ENCODE peak calls at places on chromosomes 16 and 17, in four cellular contexts. U, H, I and G are unnamed samples.

GRCh38 chr16:28537964-28538732 is 626 bp downstream of the NUPR1 start:
- DNase-seq in U (no peak), H (no peak), I (no peak), G (no peak)

GRCh38 chr16:280005-280421 is 378 bp upstream of the ARHGDIG start:
- DNase-seq in U (no peak), H (peak; percentile 52), I (no peak), G (no peak)

GRCh38 chr17:73592531-73592961 is 51.7 kb downstream of the SDK2 start:
- DNase-seq in U (no peak), H (no peak), I (no peak), G (no peak)

GRCh38 chr17:66165537-66166123 is 26.3 kb downstream of the CEP112 start:
- DNase-seq in U (peak; percentile 35), H (peak; percentile 54), I (peak; percentile 55), G (peak; percentile 84)

GRCh38 chr16:14564323-14564722 is 65.7 kb downstream of the PARN start:
- DNase-seq in U (no peak), H (no peak), I (no peak), G (no peak)

GRCh38 chr16:6031567-6031966 is 934.0 kb upstream of the EEF2KMT start:
- DNase-seq in U (no peak), H (no peak), I (no peak), G (no peak)

GRCh38 chr16:51328708-51329107 is 177.6 kb upstream of the SALL1 start:
- DNase-seq in U (no peak), H (peak; percentile 13), I (no peak), G (no peak)

GRCh38 chr17:82339634-82340580 is 6.3 kb upstream of the SECTM1 start:
- DNase-seq in U (no peak), H (no peak), I (no peak), G (no peak)

GRCh38 chr17:38749222-38750043 is 1.3 kb upstream of the PCGF2 start:
- DNase-seq in U (no peak), H (peak; percentile 83), I (peak; percentile 85), G (peak; percentile 68)

GRCh38 chr17:38746893-38747384 is 1.2 kb downstream of the PCGF2 start:
- DNase-seq in U (no peak), H (no peak), I (no peak), G (no peak)

GRCh38 chr17:38746004-38746892 is 1.9 kb downstream of the PCGF2 start:
- DNase-seq in U (no peak), H (no peak), I (no peak), G (no peak)

GRCh38 chr17:38748329-38749221 is at the start of gene PCGF2:
- DNase-seq in U (no peak), H (peak; percentile 95), I (peak; percentile 92), G (peak; percentile 88)

GRCh38 chr17:38747385-38748328 is 479 bp downstream of the PCGF2 start:
- DNase-seq in U (no peak), H (peak; percentile 61), I (peak; percentile 58), G (no peak)
- TF ChIP-seq CTCF in U (no peak), H (no peak), I (peak; percentile 16), G (no peak)

GRCh38 chr16:57242650-57243049 is 2.4 kb upstream of the ARL2BP start:
- DNase-seq in U (no peak), H (no peak), I (no peak), G (no peak)

GRCh38 chr16:57245472-57246113 is 534 bp downstream of the ARL2BP start:
- DNase-seq in U (no peak), H (peak; percentile 28), I (peak; percentile 70), G (peak; percentile 20)

GRCh38 chr16:57240872-57241271 is 4.2 kb upstream of the ARL2BP start:
- DNase-seq in U (no peak), H (no peak), I (no peak), G (no peak)

GRCh38 chr16:57244767-57245471 is at the start of gene ARL2BP:
- DNase-seq in U (peak; percentile 85), H (peak; percentile 98), I (peak; percentile 100), G (peak; percentile 97)

GRCh38 chr16:57244463-57244766 is 644 bp upstream of the ARL2BP start:
- DNase-seq in U (no peak), H (no peak), I (no peak), G (no peak)
- H3K4me3 ChIP-seq in U (peak overlapping the region; percentile 43), H (peak overlapping the region; percentile 47), I (peak overlapping the region; percentile 51), G (peak overlapping the region; percentile 74)

GRCh38 chr17:8119575-8120519 is 1.5 kb upstream of the ALOXE3 start:
- DNase-seq in U (peak; percentile 76), H (peak; percentile 88), I (peak; percentile 85), G (peak; percentile 96)

GRCh38 chr17:8118769-8119574 is 658 bp upstream of the ALOXE3 start:
- DNase-seq in U (no peak), H (peak; percentile 90), I (peak; percentile 84), G (peak; percentile 90)

GRCh38 chr17:8121531-8122390 is 2.1 kb downstream of the HES7 start:
- DNase-seq in U (no peak), H (peak; percentile 93), I (peak; percentile 71), G (peak; percentile 45)

GRCh38 chr17:8122391-8122922 is 1.4 kb downstream of the HES7 start:
- DNase-seq in U (no peak), H (peak; percentile 18), I (no peak), G (peak; percentile 55)

GRCh38 chr17:8120520-8121443 is 2.5 kb upstream of the ALOXE3 start:
- DNase-seq in U (no peak), H (peak; percentile 76), I (peak; percentile 73), G (peak; percentile 76)
- TF ChIP-seq CTCF in U (peak; percentile 24), H (peak; percentile 27), I (no peak), G (peak; percentile 48)

GRCh38 chr17:31536451-31536850 is 145.0 kb downstream of the RAB11FIP4 start:
- DNase-seq in U (no peak), H (no peak), I (no peak), G (no peak)
- H3K4me3 ChIP-seq in U (no peak overlapping the region), H (no peak overlapping the region), I (no peak overlapping the region), G (no peak overlapping the region)